ENCODE peak calls at places on chromosome 21, in four cellular contexts. I is astrocyte, T is PC-3, A is fibroblast of lung. C is an unnamed sample. For H3K79me2 and H3K4me1, the result is how much of the 10 kb centered on the place peaks cover.

GRCh38 chr21:38402795-38403194 is 95.5 kb downstream of the ERG start:
- DNase-seq in I (no peak), T (no peak), A (no peak), C (no peak)

GRCh38 chr21:46183910-46184624 is at the start of gene SPATC1L:
- DNase-seq in I (peak), T (peak), A (peak), C (peak)

GRCh38 chr21:41064325-41064724 is 103.6 kb upstream of the BACE2 start:
- DNase-seq in I (no peak), T (no peak), A (no peak), C (no peak)

GRCh38 chr21:46205766-46206162 is 21.5 kb upstream of the SPATC1L start:
- DNase-seq in I (no peak), T (no peak), A (no peak), C (no peak)

GRCh38 chr21:26100573-26100972 is 70.0 kb downstream of the APP start:
- DNase-seq in I (no peak), T (no peak), A (no peak), C (peak)

GRCh38 chr21:46222436-46223116 is 6.0 kb downstream of the LSS start:
- DNase-seq in I (no peak), T (no peak), A (no peak), C (no peak)

GRCh38 chr21:26840912-26841311 is 4.3 kb downstream of the ADAMTS1 start:
- DNase-seq in I (peak), T (peak), A (peak), C (no peak)

GRCh38 chr21:46110499-46111192 is 12.7 kb downstream of the COL6A2 start:
- DNase-seq in I (no peak), T (no peak), A (no peak), C (no peak)

GRCh38 chr21:26572668-26573381 is at the start of gene CYYR1:
- DNase-seq in I (peak), T (no peak), A (peak), C (peak)

GRCh38 chr21:27429612-27430361 is 462.9 kb upstream of the ADAMTS5 start:
- DNase-seq in I (peak), T (no peak), A (peak), C (no peak)

DNA sequence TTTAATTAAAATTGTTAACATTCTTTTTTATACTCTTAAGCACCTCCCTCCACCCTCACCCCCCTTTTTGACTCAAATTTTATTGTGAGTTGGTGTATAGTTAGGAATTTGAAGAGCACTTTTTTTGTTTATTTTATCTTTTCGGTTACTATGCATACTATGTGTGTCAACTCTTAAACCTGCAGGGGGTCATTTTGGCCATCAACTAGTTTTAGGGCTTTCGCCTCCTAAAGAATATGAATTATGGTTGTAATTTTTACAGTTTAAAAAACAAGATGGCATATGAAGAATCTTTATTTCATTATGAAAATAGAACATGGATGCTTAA is 9.7 kb downstream of the BACH1 start:
- DNase-seq in I (peak), T (no peak), A (no peak), C (no peak)
- H3K79me2 ChIP-seq in I (half or more), T (half or more), A (half or more), C (half or more)

DNA sequence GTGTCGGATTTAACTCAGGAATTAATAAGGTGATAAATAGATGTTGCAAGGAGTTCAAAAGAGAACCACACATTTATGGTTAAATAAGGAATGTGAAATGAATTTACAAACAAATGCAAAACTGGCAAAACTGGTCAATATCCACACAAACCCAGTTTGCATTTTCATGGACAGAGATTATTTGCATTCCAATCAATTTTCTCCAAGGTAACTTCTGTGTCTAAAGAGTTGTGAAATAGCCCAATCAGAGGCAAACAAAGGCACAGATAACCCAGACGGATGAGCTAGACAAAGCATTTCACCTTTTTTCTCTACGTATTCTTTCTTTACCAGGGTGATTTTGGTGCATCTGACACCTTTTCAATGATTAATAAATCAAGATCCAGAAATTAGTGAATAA is 63.9 kb downstream of the MAP3K7CL start:
- DNase-seq in I (no peak), T (peak), A (no peak), C (no peak)
- H2AFZ ChIP-seq in I (no peak), T (no peak), A (no peak), C (no peak)

GRCh38 chr21:35457097-35457496 is 408.0 kb upstream of the RUNX1 start:
- DNase-seq in I (no peak), T (no peak), A (no peak), C (no peak)
- H3K4me1 ChIP-seq in I (under half), T (under half), A (under half), C (under half)

DNA sequence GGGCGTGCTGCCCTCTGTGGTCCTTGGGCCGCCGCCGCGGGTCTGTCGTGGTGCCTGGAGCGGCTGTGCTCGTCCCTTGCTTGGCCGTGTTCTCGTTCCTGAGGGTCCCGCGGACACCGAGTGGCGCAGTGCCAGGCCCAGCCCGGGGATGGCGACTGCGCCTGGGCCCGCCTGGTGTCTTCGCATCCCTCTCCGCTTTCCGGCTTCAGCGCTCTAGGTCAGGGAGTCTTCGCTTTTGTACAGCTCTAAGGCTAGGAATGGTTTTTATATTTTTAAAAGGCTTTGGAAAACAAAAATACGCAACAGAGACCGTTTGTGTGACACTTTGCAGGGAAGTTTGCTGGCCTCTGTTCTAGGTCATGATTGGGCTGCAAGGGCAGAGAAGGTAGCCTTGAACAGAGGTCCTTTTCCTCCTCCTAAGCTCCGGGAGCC is 657 bp downstream of the SOD1 start:
- DNase-seq in I (no peak), T (peak), A (peak), C (peak)
- H3K79me2 ChIP-seq in I (under half), T (half or more), A (under half), C (under half)

GRCh38 chr21:32494946-32495703 is 82.6 kb downstream of the EVA1C start:
- DNase-seq in I (peak), T (peak), A (peak), C (no peak)

GRCh38 chr21:32496536-32496935 is 84.0 kb downstream of the EVA1C start:
- DNase-seq in I (no peak), T (no peak), A (no peak), C (no peak)

GRCh38 chr21:32492376-32492775 is 79.9 kb downstream of the EVA1C start:
- DNase-seq in I (no peak), T (no peak), A (no peak), C (no peak)
- H2AFZ ChIP-seq in I (no peak), T (no peak), A (no peak), C (no peak)

DNA sequence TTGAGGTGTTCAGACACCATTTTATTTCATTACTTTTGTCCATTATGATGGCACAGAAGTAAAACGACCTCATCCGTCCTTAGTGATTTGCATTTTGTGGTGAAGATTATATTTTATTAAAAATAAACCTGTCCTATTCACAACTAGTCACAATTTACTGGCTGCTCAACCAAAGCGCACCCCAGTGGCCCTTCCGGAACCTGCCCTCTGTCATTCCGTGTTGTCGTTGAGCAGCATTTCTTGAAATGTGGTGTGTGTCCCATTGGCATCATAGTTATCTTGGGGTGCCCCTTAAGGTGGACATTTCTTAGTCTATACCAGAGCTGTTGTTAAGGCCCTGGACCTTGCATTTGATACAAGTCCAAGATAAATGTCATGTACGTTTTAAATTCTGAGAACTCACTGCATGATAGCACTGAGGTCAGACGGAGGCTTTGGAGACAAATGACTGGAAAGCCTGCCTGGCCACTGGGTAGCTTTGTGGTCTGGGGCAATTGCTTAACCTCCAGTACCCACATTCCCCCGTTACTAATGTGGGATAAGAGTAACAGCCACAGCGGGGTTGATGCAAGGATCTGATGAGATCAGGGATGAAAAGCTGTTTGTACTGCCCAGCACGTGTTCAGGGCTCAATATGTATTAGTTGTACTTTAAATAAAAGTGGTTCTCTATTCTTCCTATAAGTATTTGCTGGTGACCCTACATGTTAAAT is 36.2 kb downstream of the BACH1 start:
- DNase-seq in I (peak), T (no peak), A (peak), C (no peak)
- H3K4me1 ChIP-seq in I (under half), T (under half), A (under half), C (under half)

DNA sequence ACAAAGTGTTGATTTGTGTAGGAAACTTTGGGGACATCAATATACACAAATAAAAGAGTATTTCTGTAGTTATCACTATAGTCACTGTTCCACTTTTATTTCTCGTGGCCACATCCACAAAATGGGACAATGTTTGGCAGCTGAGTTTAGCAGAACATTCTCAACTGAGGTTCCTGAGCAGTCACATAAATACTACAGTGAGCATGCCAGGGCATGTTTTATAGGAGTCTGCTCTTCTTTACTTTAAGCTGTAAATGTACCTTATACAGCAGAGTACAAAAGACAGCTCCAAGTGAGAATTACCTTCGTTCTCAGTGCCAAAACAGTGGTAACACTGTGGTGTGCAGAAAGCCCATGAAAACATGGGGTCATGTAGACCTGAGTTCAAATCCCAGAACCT is 5.0 kb downstream of the BTG3 start:
- DNase-seq in I (no peak), T (no peak), A (no peak), C (no peak)
- H3K79me2 ChIP-seq in I (half or more), T (under half), A (half or more), C (half or more)

C was measured in neural progenitor cell.